ENCODE peak calls at places on chromosomes 3 and 15, in nine cellular contexts. X is mucosa of descending colon; R is suprapubic skin; T is fibroblast of lung; H is RWPE1; V is endothelial cell of umbilical vein; E is CD8-positive, alpha-beta T cell; P is neural crest cell; U is HFFc6. K is an unnamed sample.

GRCh38 chr3:72161870-72162617 is 377.1 kb upstream of the PROK2 start:
- DNase-seq in T (peak), R (no peak), H (peak), X (peak), E (no peak), P (no peak), U (peak), V (peak), K (no peak)

GRCh38 chr15:75650908-75651809 is 3.4 kb downstream of the SNX33 start:
- DNase-seq in X (no peak), H (no peak), T (peak), V (peak), P (no peak), R (no peak), U (no peak), E (no peak), K (no peak)

GRCh38 chr3:79056498-79056897 is 711.3 kb downstream of the ROBO1 start:
- DNase-seq in P (no peak), R (no peak), U (no peak), T (no peak), E (no peak), H (no peak), V (no peak), X (no peak), K (no peak)

GRCh38 chr3:88807471-88808090 is 299.8 kb upstream of the EPHA3 start:
- DNase-seq in H (peak), T (peak), R (no peak), P (no peak), X (no peak), U (no peak), E (no peak), V (no peak), K (no peak)

GRCh38 chr3:129023909-129024308 is 22.8 kb downstream of the EFCC1 start:
- DNase-seq in E (no peak), P (no peak), U (peak), T (no peak), H (peak), R (no peak), V (peak), X (no peak), K (no peak)

GRCh38 chr15:64813075-64813474 is 12.4 kb downstream of the PIF1 start:
- DNase-seq in E (no peak), V (no peak), P (no peak), X (no peak), H (no peak), R (no peak), T (peak), U (no peak), K (no peak)

GRCh38 chr15:63114465-63114864 is 7.2 kb upstream of the LACTB start:
- DNase-seq in E (no peak), P (no peak), V (peak), U (no peak), X (no peak), R (no peak), T (no peak), H (no peak), K (no peak)

GRCh38 chr3:103446958-103447357 is 1012.1 kb downstream of the ZPLD1 start:
- DNase-seq in T (no peak), P (no peak), V (no peak), R (no peak), H (no peak), U (no peak), X (no peak), E (no peak), K (no peak)

GRCh38 chr15:89556413-89557262 is 18.6 kb upstream of the TICRR start:
- DNase-seq in U (peak), T (peak), P (peak), E (peak), X (peak), H (peak), V (peak), R (no peak), K (no peak)

GRCh38 chr15:36130641-36131310 is 448.6 kb upstream of the CDIN1 start:
- DNase-seq in U (no peak), E (no peak), V (no peak), H (peak), X (no peak), R (no peak), P (no peak), T (no peak), K (no peak)

GRCh38 chr3:58025824-58026579 is 17.8 kb downstream of the FLNB start:
- DNase-seq in T (peak), U (no peak), R (no peak), X (peak), P (no peak), E (no peak), H (no peak), V (peak), K (no peak)

GRCh38 chr15:81023483-81024264 is 23.0 kb downstream of the TLNRD1 start:
- DNase-seq in V (peak), H (no peak), X (peak), T (peak), E (no peak), U (peak), R (peak), P (no peak), K (no peak)

GRCh38 chr3:10890665-10891064 is 74.6 kb downstream of the SLC6A11 start:
- DNase-seq in X (no peak), T (no peak), R (no peak), E (no peak), P (no peak), H (no peak), V (no peak), U (no peak), K (no peak)

GRCh38 chr3:120661106-120661962 is 20.7 kb downstream of the HGD start:
- DNase-seq in P (no peak), R (no peak), H (no peak), X (no peak), E (no peak), T (no peak), V (no peak), U (no peak), K (no peak)

DNA sequence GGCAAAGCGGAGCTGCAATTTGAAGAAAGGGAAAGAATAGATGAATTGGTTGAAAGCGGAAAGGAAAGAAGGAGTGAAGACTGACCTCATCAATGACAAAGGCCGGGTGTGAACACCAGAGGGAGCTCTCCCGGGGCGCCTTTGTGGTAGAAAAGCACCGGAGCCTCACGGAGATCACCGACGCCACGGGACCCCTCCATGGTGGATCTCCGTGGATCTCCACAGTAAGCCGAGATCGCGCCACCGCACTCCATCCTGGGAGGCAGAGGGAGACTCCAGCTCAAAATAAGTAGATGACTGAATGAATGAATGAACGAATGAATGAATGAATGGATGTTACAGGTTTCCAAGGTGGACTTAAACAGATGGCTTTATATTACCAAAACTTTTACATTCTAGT is 25.0 kb downstream of the GPR160 start:
- DNase-seq in E (no peak), H (no peak), U (no peak), V (no peak), T (no peak), R (no peak), X (no peak), P (no peak), K (no peak)
- TF ChIP-seq CTCF in E (no peak), H (no peak), U (peak), V (no peak), T (no peak), R (no peak), X (no peak), P (no peak), K (no peak)

GRCh38 chr3:37259291-37259690 is 84.9 kb upstream of the LRRFIP2 start:
- DNase-seq in T (no peak), V (no peak), P (no peak), H (no peak), R (no peak), U (no peak), X (no peak), E (no peak), K (no peak)

GRCh38 chr3:37257581-37257980 is 83.2 kb upstream of the LRRFIP2 start:
- DNase-seq in V (peak), P (no peak), E (no peak), X (no peak), R (no peak), T (no peak), H (no peak), U (no peak), K (no peak)

GRCh38 chr3:37255990-37256308 is 81.6 kb upstream of the LRRFIP2 start:
- DNase-seq in U (no peak), H (no peak), E (no peak), P (no peak), R (no peak), V (no peak), X (no peak), T (peak), K (no peak)

GRCh38 chr3:37254316-37254715 is 79.9 kb upstream of the LRRFIP2 start:
- DNase-seq in T (no peak), E (no peak), R (no peak), U (no peak), V (no peak), X (no peak), H (no peak), P (no peak), K (no peak)

GRCh38 chr3:37256447-37256846 is 82.1 kb upstream of the LRRFIP2 start:
- DNase-seq in T (no peak), V (no peak), U (no peak), P (no peak), E (no peak), X (no peak), H (no peak), R (no peak), K (no peak)
- TF ChIP-seq CTCF in T (no peak), V (no peak), U (peak), P (no peak), E (no peak), X (no peak), H (no peak), R (no peak), K (no peak)

GRCh38 chr3:52021869-52022268 is 26.2 kb upstream of the RPL29 start:
- DNase-seq in E (no peak), X (no peak), V (no peak), T (no peak), R (no peak), H (no peak), P (no peak), U (no peak), K (peak)

GRCh38 chr3:52020796-52021195 is 25.1 kb upstream of the RPL29 start:
- DNase-seq in E (no peak), H (no peak), P (no peak), T (no peak), X (no peak), V (no peak), U (no peak), R (no peak), K (no peak)

GRCh38 chr3:52023101-52023770 is 27.5 kb upstream of the RPL29 start:
- DNase-seq in R (no peak), E (no peak), X (no peak), U (no peak), H (no peak), P (no peak), V (no peak), T (no peak), K (no peak)

GRCh38 chr3:52023860-52024764 is 28.4 kb upstream of the RPL29 start:
- DNase-seq in H (no peak), X (no peak), R (no peak), V (no peak), U (no peak), P (no peak), E (no peak), T (no peak), K (no peak)

GRCh38 chr3:52022323-52023100 is 26.8 kb upstream of the RPL29 start:
- DNase-seq in T (peak), R (no peak), V (no peak), E (no peak), H (no peak), X (no peak), U (peak), P (no peak), K (no peak)
- TF ChIP-seq CTCF in T (no peak), R (no peak), V (no peak), E (no peak), H (no peak), X (no peak), U (no peak), P (no peak), K (no peak)

DNA sequence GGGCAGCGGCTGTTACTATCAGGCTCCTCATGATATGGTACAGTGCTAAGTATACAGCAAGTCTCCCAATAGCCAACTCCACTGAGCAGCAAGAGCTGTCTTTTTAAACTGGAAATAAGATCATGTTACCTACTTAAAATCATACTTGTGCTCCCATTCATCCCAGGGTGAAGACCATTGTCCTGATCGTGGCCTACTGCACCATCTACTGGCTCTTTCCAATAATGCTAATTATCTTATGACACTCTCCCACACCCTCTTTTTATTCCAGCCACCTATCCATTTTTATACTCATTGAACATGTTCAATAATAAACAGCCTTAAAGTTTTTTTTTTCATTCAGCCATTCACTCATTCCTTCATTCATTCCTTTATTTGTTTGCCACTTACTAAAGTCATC is 117.7 kb downstream of the GBE1 start:
- DNase-seq in V (peak), U (peak), H (peak), X (peak), E (no peak), R (no peak), P (no peak), T (peak), K (no peak)
- TF ChIP-seq CTCF in V (peak), U (peak), H (no peak), X (no peak), E (no peak), R (no peak), P (peak), T (peak), K (no peak)

DNA sequence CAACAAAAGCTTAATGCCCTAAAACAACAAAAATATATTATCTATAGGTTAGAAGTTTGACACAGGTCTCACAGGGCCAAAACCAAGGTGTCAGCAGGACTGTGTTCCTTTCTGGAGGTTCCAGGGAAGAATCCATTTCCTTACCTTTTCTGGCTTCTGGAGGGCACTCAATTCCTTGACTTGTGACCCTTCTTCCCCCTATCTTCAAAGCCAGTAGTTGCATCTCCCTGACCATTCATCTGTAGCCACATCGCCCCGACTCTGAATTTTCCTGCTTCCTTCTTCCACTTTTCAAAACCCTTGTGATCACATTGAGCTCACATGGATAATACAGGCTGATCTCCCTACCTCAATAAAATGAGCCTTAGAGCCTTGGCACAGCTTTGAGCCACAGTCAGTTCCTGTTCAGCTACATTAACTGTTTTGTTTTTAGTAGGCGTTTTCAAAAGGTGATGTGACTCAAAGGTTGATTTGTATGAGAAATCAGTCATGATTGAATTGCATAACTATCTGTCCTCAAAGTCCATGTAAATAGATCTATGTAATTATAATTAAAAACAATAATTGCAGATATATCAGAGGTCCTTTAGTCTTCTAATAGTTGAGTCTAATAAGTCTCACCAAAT is 12.4 kb downstream of the PFN2 start:
- DNase-seq in V (no peak), P (no peak), E (no peak), U (no peak), T (no peak), R (no peak), X (no peak), H (no peak), K (no peak)
- TF ChIP-seq CTCF in V (no peak), P (no peak), E (no peak), U (no peak), T (no peak), R (no peak), X (no peak), H (no peak), K (no peak)

DNA sequence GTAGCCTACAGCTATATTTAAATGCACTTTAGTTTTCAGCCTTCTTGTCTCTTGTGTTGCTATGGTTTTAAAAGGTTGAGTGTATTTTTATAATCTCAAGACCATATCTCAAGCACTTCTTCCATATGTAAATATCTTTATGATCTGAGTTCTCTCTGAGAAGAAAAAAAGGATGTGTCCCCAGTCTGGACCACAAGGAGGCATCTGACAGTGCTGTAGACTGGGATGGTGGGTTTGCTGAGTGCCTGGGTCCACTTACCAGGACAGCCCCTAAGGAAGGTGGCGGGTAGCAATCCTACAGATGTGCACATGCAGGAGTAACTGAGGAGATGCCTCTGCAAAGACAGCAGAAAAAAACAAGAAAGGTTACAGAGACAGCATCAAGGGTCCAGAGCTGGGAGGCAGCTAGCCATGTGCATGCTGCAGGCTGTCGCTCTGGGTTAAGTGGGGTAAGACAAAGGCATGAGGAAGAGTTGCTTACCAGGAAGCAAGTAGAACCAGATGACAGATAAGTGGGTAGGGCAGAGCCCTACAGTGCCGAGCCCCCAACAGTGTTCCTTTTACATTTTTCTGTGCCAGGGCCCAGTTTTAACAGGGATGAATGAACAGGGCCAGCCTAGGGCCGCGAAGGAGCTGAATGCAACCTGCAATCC is 70.5 kb upstream of the SNRK start:
- DNase-seq in E (no peak), P (no peak), H (no peak), U (no peak), V (no peak), X (no peak), R (no peak), T (no peak), K (no peak)
- TF ChIP-seq CTCF in E (peak), P (peak), H (no peak), U (no peak), V (peak), X (no peak), R (no peak), T (no peak), K (no peak)

DNA sequence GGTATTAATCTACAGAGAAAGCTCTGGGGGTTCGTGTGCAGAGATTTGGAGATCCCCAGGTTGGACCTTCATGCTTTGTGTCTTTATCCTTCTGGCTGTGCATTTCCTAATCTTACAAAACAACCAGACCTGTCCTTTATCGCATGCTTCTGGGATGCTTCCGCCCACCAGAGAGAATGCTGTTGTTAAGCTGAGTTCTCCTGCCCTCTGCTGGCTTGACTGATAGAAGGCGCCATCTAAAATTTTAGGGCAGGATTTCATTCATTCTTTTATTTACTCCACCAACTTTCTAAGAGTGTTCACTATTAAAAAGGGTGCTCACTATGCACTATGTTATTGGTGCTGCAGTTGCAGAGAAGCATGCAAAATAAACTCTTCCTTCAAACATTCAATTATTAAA is 8.7 kb upstream of the SST start:
- DNase-seq in U (peak), R (no peak), H (peak), T (peak), X (peak), P (peak), E (no peak), V (peak), K (peak)
- TF ChIP-seq CTCF in U (peak), R (peak), H (no peak), T (peak), X (no peak), P (peak), E (no peak), V (peak), K (no peak)

DNA sequence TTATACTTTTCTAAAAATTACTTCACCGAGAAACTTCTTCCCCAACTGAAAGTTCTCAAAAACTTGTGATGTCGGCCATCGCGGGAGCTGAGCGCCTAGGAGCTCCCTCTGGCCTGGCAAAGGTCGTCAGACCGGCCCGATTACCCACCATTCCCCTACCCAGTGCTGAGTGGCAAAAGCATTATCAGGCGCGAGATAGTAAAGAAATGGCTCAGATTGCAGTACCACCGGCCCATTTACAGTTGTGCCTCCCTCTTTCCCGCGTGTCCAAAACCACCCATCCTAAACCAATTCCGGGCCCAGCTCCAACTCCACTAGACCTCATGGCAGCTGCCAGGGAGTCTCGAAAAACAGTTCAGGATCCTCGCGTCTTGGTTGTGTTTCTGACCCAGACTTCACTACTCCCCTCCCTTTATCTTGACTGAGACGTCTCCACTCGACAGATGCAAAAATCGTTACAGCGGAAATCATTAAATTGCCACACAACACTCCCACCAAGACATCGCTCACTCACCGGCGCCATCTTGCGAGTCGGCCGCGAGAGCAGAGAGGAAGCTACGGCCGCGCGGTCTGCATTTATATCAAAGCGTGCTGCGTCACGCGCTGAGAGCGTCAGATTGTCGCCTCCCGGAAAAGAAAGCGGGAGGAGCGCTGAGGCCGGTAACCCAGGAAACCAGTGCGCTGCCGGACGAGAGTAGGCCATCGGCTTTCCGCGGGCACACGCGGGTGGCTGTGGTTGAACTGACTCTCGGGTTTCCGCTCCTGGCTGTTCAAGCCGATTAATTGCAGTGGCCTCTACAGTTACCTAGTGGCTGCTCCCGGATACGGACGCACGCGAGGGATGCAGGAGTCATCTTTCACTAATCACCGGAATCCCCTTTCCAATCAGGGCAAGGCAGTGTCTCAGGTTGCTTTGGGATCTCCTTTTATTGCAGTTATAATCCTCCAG is at the start of gene RPL22L1:
- DNase-seq in U (peak), T (peak), E (peak), X (peak), H (peak), P (peak), R (peak), V (peak), K (peak)
- TF ChIP-seq CTCF in U (peak), T (peak), E (no peak), X (no peak), H (no peak), P (peak), R (no peak), V (peak), K (no peak)

DNA sequence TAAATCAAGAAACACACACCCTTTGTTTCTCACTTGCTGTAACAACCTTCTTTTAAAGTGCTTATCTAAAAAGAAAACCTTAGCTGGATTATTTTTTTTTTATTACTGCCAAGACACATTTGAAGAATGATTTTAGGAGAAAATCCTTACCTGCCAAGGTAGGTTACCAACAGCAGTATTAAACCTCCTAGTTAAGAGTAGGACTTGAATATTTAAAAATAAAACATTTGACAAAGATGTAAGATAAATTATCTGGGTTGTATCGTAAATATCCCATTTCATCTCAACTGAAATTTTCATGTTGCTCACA is 192.1 kb downstream of the PDZRN3 start:
- DNase-seq in U (no peak), T (no peak), X (no peak), P (no peak), V (no peak), E (no peak), H (no peak), R (no peak), K (no peak)
- TF ChIP-seq CTCF in U (peak), T (no peak), X (no peak), P (peak), V (no peak), E (no peak), H (peak), R (no peak), K (no peak)

K was measured in mesothelial cell of epicardium.